ENCODE peak calls at places on chromosome 15, in nine cellular contexts. N, K, U, G, L, V, P, H and X are unnamed samples.

GRCh38 chr15:71679223-71680078 is 130.9 kb upstream of the NR2E3 start:
- DNase-seq in P (no peak), U (peak; percentile 80), V (no peak), G (no peak), N (no peak), H (no peak), K (no peak), L (no peak), X (no peak)

GRCh38 chr15:44082558-44083151 is 112.4 kb downstream of the FRMD5 start:
- DNase-seq in U (peak; percentile 63), K (no peak), G (no peak), P (no peak), H (no peak), L (no peak), V (no peak), N (no peak), X (no peak)

GRCh38 chr15:65165875-65166274 is 19.3 kb downstream of the CLPX start:
- DNase-seq in P (no peak), H (no peak), K (no peak), G (no peak), U (no peak), N (no peak), V (no peak), L (no peak), X (no peak)

GRCh38 chr15:69087581-69087980 is 72.9 kb upstream of the GLCE start:
- DNase-seq in K (no peak), U (no peak), H (no peak), V (no peak), G (no peak), L (no peak), N (no peak), P (no peak), X (no peak)

GRCh38 chr15:41896566-41896965 is 2.7 kb upstream of the SPTBN5 start:
- DNase-seq in P (no peak), V (no peak), L (no peak), G (no peak), N (no peak), U (no peak), H (no peak), K (no peak), X (no peak)

GRCh38 chr15:38252481-38253311 is at the start of gene SPRED1:
- DNase-seq in N (peak; percentile 73), P (peak; percentile 37), H (peak; percentile 82), L (no peak), U (peak; percentile 53), K (peak; percentile 56), V (peak; percentile 66), G (peak; percentile 63), X (no peak)

GRCh38 chr15:40256642-40257235 is 17.9 kb downstream of the PAK6 start:
- DNase-seq in K (no peak), H (no peak), U (no peak), N (no peak), P (no peak), G (no peak), V (no peak), L (no peak), X (no peak)

GRCh38 chr15:63037996-63038720 is 4.4 kb upstream of the TPM1 start:
- DNase-seq in P (no peak), L (no peak), G (no peak), K (no peak), V (no peak), H (no peak), U (no peak), N (no peak), X (no peak)

GRCh38 chr15:23645379-23646164 is 2.1 kb downstream of the MAGEL2 start:
- DNase-seq in L (peak; percentile 27), V (no peak), G (no peak), P (no peak), H (no peak), K (no peak), N (peak; percentile 23), U (no peak), X (no peak)

GRCh38 chr15:83694030-83694429 is 40.1 kb downstream of the ADAMTSL3 start:
- DNase-seq in P (no peak), V (no peak), N (no peak), H (no peak), L (no peak), U (peak; percentile 50), G (no peak), K (peak; percentile 50), X (no peak)

GRCh38 chr15:64152507-64153387 is 1.2 kb downstream of the SNX22 start:
- DNase-seq in G (no peak), U (no peak), K (no peak), V (no peak), H (peak; percentile 55), P (peak; percentile 67), L (no peak), N (no peak), X (peak; percentile 46)

GRCh38 chr15:53225786-53226185 is 435.6 kb upstream of the ONECUT1 start:
- DNase-seq in K (no peak), V (no peak), P (no peak), U (no peak), H (no peak), G (no peak), L (no peak), N (no peak), X (no peak)

GRCh38 chr15:57356636-57357035 is 19.7 kb upstream of the CGNL1 start:
- DNase-seq in G (no peak), H (no peak), K (no peak), U (no peak), V (no peak), N (no peak), P (no peak), L (no peak), X (no peak)

GRCh38 chr15:71254503-71254902 is 139.2 kb downstream of the THSD4 start:
- DNase-seq in K (no peak), V (no peak), U (no peak), H (no peak), L (no peak), G (no peak), N (no peak), P (no peak), X (no peak)

GRCh38 chr15:70902105-70902504 is 9.5 kb downstream of the LRRC49 start:
- DNase-seq in H (no peak), L (no peak), V (no peak), N (no peak), K (peak; percentile 48), P (no peak), G (no peak), U (peak; percentile 84), X (no peak)

GRCh38 chr15:51093865-51094605 is 671 bp downstream of the TNFAIP8L3 start:
- DNase-seq in H (no peak), L (no peak), G (no peak), K (peak; percentile 56), V (no peak), N (peak; percentile 46), P (no peak), U (peak; percentile 53), X (no peak)

GRCh38 chr15:64599716-64600115 is 139.3 kb downstream of the ZNF609 start:
- DNase-seq in G (no peak), U (peak; percentile 70), H (no peak), L (no peak), V (no peak), K (peak; percentile 59), N (no peak), P (no peak), X (no peak)

GRCh38 chr15:40379853-40380252 is 2.7 kb upstream of the KNSTRN start:
- DNase-seq in V (no peak), P (no peak), U (peak; percentile 99), K (peak; percentile 98), L (no peak), H (peak; percentile 85), N (no peak), G (peak; percentile 62), X (no peak)

GRCh38 chr15:45138814-45139765 is 9.3 kb downstream of the DUOX1 start:
- DNase-seq in K (no peak), V (no peak), G (peak; percentile 80), H (peak; percentile 82), L (no peak), N (no peak), U (no peak), P (no peak), X (no peak)

GRCh38 chr15:45137703-45138102 is 7.9 kb downstream of the DUOX1 start:
- DNase-seq in N (no peak), K (no peak), L (no peak), H (no peak), V (no peak), U (no peak), G (no peak), P (no peak), X (no peak)

GRCh38 chr15:45134046-45134445 is 4.3 kb downstream of the DUOX1 start:
- DNase-seq in V (no peak), U (no peak), K (no peak), G (no peak), H (peak; percentile 40), N (no peak), L (no peak), P (no peak), X (no peak)

GRCh38 chr15:45134682-45135604 is 5.1 kb downstream of the DUOX1 start:
- DNase-seq in H (peak; percentile 70), L (no peak), V (no peak), G (peak; percentile 57), K (no peak), U (no peak), N (peak; percentile 67), P (peak; percentile 44), X (no peak)

DNA sequence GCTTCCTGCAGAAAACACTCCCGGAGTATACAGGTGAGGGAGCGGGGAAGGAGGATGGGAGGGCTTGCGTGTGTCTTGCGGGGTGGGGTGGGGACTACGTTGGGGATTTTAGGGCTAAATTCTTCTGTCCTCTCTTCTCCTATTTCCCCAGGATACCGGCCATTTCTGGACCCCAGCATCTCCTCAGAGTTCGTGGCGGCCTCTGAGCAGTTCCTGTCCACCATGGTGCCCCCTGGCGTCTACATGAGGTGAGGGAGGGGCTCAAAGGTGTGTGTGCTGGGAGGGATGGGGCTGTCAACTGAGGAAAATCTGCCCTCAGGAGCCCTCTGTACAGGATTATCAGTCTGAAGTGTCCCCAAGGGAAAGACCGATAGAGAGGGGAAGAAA is 6.6 kb downstream of the DUOX1 start:
- DNase-seq in G (no peak), N (peak; percentile 41), K (no peak), H (no peak), L (no peak), P (no peak), U (no peak), V (no peak), X (no peak)
- TF ChIP-seq CTCF in G (no peak), N (peak; percentile 26), K (no peak), H (no peak), L (peak; percentile 14), P (peak; percentile 27), U (peak; percentile 24), V (no peak), X (no peak)

GRCh38 chr15:30072630-30073029 is 10.1 kb upstream of the GOLGA8J start:
- DNase-seq in K (no peak), U (no peak), P (no peak), H (no peak), L (no peak), N (no peak), G (no peak), V (no peak), X (no peak)
- TF ChIP-seq CTCF in K (no peak), U (no peak), P (no peak), H (no peak), L (no peak), N (no peak), G (no peak), V (no peak), X (no peak)

GRCh38 chr15:90892498-90893174 is 8.3 kb downstream of the FES start:
- DNase-seq in P (no peak), G (no peak), H (no peak), V (no peak), L (no peak), K (no peak), U (no peak), N (no peak), X (no peak)
- TF ChIP-seq CTCF in P (no peak), G (no peak), H (no peak), V (no peak), L (no peak), K (no peak), U (no peak), N (no peak), X (no peak)

GRCh38 chr15:59242649-59243048 is 36.0 kb downstream of the LDHAL6B start:
- DNase-seq in U (no peak), L (no peak), P (no peak), G (no peak), K (no peak), H (no peak), N (no peak), V (no peak), X (no peak)
- TF ChIP-seq CTCF in U (no peak), L (no peak), P (no peak), G (no peak), K (no peak), H (no peak), N (no peak), V (no peak), X (no peak)